ENCODE peak calls at places on chromosomes 3 and 15, in eight cellular contexts. One of them, this sample, is unnamed.

GRCh38 chr3:153090973-153091372 is 71.1 kb upstream of the RAP2B start:
- DNase-seq in MM.1S: peak; percentile 88
- DNase-seq in GM23338: no peak
- DNase-seq in PC-3: no peak
- DNase-seq in OCI-LY7: no peak
- DNase-seq in hepatocyte: no peak
- DNase-seq in SK-N-SH: no peak
- DNase-seq in HCT116: no peak
- DNase-seq in this sample: no peak

GRCh38 chr3:20945892-20946291 is 759.9 kb upstream of the SGO1 start:
- DNase-seq in MM.1S: no peak
- DNase-seq in GM23338: no peak
- DNase-seq in PC-3: no peak
- DNase-seq in OCI-LY7: no peak
- DNase-seq in hepatocyte: no peak
- DNase-seq in SK-N-SH: no peak
- DNase-seq in HCT116: no peak
- DNase-seq in this sample: no peak

GRCh38 chr15:58306591-58307312 is 125.0 kb upstream of the LIPC start:
- DNase-seq in MM.1S: no peak
- DNase-seq in GM23338: no peak
- DNase-seq in PC-3: no peak
- DNase-seq in OCI-LY7: no peak
- DNase-seq in hepatocyte: no peak
- DNase-seq in SK-N-SH: peak; percentile 75
- DNase-seq in HCT116: no peak
- DNase-seq in this sample: peak; percentile 21

GRCh38 chr3:53227993-53228885 is 27.6 kb downstream of the TKT start:
- DNase-seq in MM.1S: no peak
- DNase-seq in GM23338: no peak
- DNase-seq in PC-3: no peak
- DNase-seq in OCI-LY7: no peak
- DNase-seq in hepatocyte: no peak
- DNase-seq in SK-N-SH: peak; percentile 8
- DNase-seq in HCT116: no peak
- DNase-seq in this sample: no peak

GRCh38 chr3:139794469-139795265 is 116.9 kb upstream of the NMNAT3 start:
- DNase-seq in MM.1S: no peak
- DNase-seq in GM23338: no peak
- DNase-seq in PC-3: no peak
- DNase-seq in OCI-LY7: no peak
- DNase-seq in hepatocyte: no peak
- DNase-seq in SK-N-SH: no peak
- DNase-seq in HCT116: no peak
- DNase-seq in this sample: peak; percentile 28

GRCh38 chr3:34002569-34003100 is 204.2 kb downstream of the PDCD6IP start:
- DNase-seq in MM.1S: no peak
- DNase-seq in GM23338: no peak
- DNase-seq in PC-3: peak; percentile 80
- DNase-seq in OCI-LY7: no peak
- DNase-seq in hepatocyte: no peak
- DNase-seq in SK-N-SH: no peak
- DNase-seq in HCT116: no peak
- DNase-seq in this sample: no peak

GRCh38 chr3:122984650-122985049 is 42.9 kb downstream of the SEMA5B start:
- DNase-seq in MM.1S: no peak
- DNase-seq in GM23338: no peak
- DNase-seq in PC-3: no peak
- DNase-seq in OCI-LY7: peak; percentile 16
- DNase-seq in hepatocyte: no peak
- DNase-seq in SK-N-SH: no peak
- DNase-seq in HCT116: no peak
- DNase-seq in this sample: no peak

GRCh38 chr3:116337229-116337628 is 108.1 kb downstream of the LSAMP start:
- DNase-seq in MM.1S: no peak
- DNase-seq in GM23338: no peak
- DNase-seq in PC-3: peak; percentile 5
- DNase-seq in OCI-LY7: no peak
- DNase-seq in hepatocyte: no peak
- DNase-seq in SK-N-SH: no peak
- DNase-seq in HCT116: no peak
- DNase-seq in this sample: no peak

GRCh38 chr3:14785207-14786155 is 33.3 kb upstream of the FGD5 start:
- DNase-seq in MM.1S: no peak
- DNase-seq in GM23338: no peak
- DNase-seq in PC-3: no peak
- DNase-seq in OCI-LY7: no peak
- DNase-seq in hepatocyte: no peak
- DNase-seq in SK-N-SH: no peak
- DNase-seq in HCT116: no peak
- DNase-seq in this sample: no peak

GRCh38 chr3:11197471-11197870 is 43.2 kb downstream of the HRH1 start:
- DNase-seq in MM.1S: no peak
- DNase-seq in GM23338: no peak
- DNase-seq in PC-3: no peak
- DNase-seq in OCI-LY7: no peak
- DNase-seq in hepatocyte: peak; percentile 19
- DNase-seq in SK-N-SH: no peak
- DNase-seq in HCT116: no peak
- DNase-seq in this sample: peak; percentile 10

GRCh38 chr3:152742368-152743347 is 92.3 kb upstream of the P2RY1 start:
- DNase-seq in MM.1S: peak; percentile 30
- DNase-seq in GM23338: no peak
- DNase-seq in PC-3: no peak
- DNase-seq in OCI-LY7: no peak
- DNase-seq in hepatocyte: no peak
- DNase-seq in SK-N-SH: no peak
- DNase-seq in HCT116: no peak
- DNase-seq in this sample: no peak

GRCh38 chr15:61687651-61688050 is 372.6 kb downstream of the VPS13C start:
- DNase-seq in MM.1S: no peak
- DNase-seq in GM23338: no peak
- DNase-seq in PC-3: no peak
- DNase-seq in OCI-LY7: no peak
- DNase-seq in hepatocyte: no peak
- DNase-seq in SK-N-SH: peak; percentile 44
- DNase-seq in HCT116: no peak
- DNase-seq in this sample: no peak

GRCh38 chr15:85100186-85100937 is 118.7 kb downstream of the PDE8A start:
- DNase-seq in MM.1S: peak; percentile 10
- DNase-seq in GM23338: no peak
- DNase-seq in PC-3: no peak
- DNase-seq in OCI-LY7: peak; percentile 31
- DNase-seq in hepatocyte: no peak
- DNase-seq in SK-N-SH: no peak
- DNase-seq in HCT116: no peak
- DNase-seq in this sample: no peak

GRCh38 chr3:13539285-13539625 is 9.7 kb upstream of the FBLN2 start:
- DNase-seq in MM.1S: no peak
- DNase-seq in GM23338: no peak
- DNase-seq in PC-3: peak; percentile 80
- DNase-seq in OCI-LY7: no peak
- DNase-seq in hepatocyte: no peak
- DNase-seq in SK-N-SH: no peak
- DNase-seq in HCT116: no peak
- DNase-seq in this sample: peak; percentile 83

GRCh38 chr3:119428538-119428937 is 34.9 kb downstream of the TMEM39A start:
- DNase-seq in MM.1S: no peak
- DNase-seq in GM23338: peak; percentile 65
- DNase-seq in PC-3: no peak
- DNase-seq in OCI-LY7: peak; percentile 26
- DNase-seq in hepatocyte: no peak
- DNase-seq in SK-N-SH: no peak
- DNase-seq in HCT116: no peak
- DNase-seq in this sample: no peak

GRCh38 chr15:90495067-90495466 is 34.7 kb upstream of the CRTC3 start:
- DNase-seq in MM.1S: no peak
- DNase-seq in GM23338: no peak
- DNase-seq in PC-3: no peak
- DNase-seq in OCI-LY7: no peak
- DNase-seq in hepatocyte: no peak
- DNase-seq in SK-N-SH: no peak
- DNase-seq in HCT116: no peak
- DNase-seq in this sample: peak; percentile 26

GRCh38 chr3:173911446-173911845 is 513.9 kb downstream of the NLGN1 start:
- DNase-seq in MM.1S: peak; percentile 29
- DNase-seq in GM23338: peak; percentile 25
- DNase-seq in PC-3: no peak
- DNase-seq in OCI-LY7: no peak
- DNase-seq in hepatocyte: no peak
- DNase-seq in SK-N-SH: no peak
- DNase-seq in HCT116: no peak
- DNase-seq in this sample: no peak

GRCh38 chr3:128266453-128266852 is 113.2 kb downstream of the EEFSEC start:
- DNase-seq in MM.1S: no peak
- DNase-seq in GM23338: no peak
- DNase-seq in PC-3: no peak
- DNase-seq in OCI-LY7: no peak
- DNase-seq in hepatocyte: no peak
- DNase-seq in SK-N-SH: no peak
- DNase-seq in HCT116: no peak
- DNase-seq in this sample: no peak

DNA sequence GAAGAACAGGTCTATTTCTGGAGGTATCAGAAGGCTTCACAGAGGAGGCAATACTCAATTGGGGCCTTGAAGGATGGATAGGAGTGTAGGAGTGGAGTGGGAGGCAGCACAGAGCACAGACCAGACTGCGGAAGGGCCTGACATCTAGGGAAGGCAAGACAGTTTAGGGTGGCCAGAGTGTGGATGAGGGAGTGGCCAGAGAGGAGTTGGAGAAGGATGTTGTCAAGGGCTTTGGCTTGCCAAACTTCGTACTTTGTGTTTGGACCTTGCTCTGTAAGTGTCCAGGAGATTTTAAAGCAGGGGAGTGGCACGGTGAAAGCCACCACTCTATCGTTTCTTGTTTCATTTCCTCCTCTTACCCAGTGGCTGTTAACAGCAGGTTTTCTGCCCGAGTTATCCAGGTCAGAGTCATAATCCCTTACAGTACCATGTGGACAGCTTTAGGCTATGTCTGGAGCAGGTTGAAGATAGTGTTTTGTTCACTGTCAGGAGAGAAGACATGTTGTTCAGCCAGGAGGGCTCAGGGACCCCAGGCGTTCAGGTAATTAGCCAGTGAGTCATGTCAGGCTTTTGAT is 12.3 kb downstream of the SMAD3 start:
- DNase-seq in MM.1S: no peak
- DNase-seq in GM23338: no peak
- DNase-seq in PC-3: no peak
- DNase-seq in OCI-LY7: peak; percentile 57
- DNase-seq in hepatocyte: no peak
- DNase-seq in SK-N-SH: no peak
- DNase-seq in HCT116: no peak
- DNase-seq in this sample: no peak
- H3K27ac ChIP-seq in MM.1S: peak overlapping the region; percentile 2
- H3K27ac ChIP-seq in GM23338: no peak overlapping the region
- H3K27ac ChIP-seq in PC-3: no peak overlapping the region
- H3K27ac ChIP-seq in OCI-LY7: peak overlapping the region; percentile 85
- H3K27ac ChIP-seq in hepatocyte: peak overlapping the region; percentile 82
- H3K27ac ChIP-seq in SK-N-SH: no peak overlapping the region
- H3K27ac ChIP-seq in HCT116: peak overlapping the region; percentile 16
- H3K27ac ChIP-seq in this sample: no peak overlapping the region

GRCh38 chr3:159114582-159114981 is 312.7 kb downstream of the MFSD1 start:
- DNase-seq in MM.1S: peak; percentile 80
- DNase-seq in GM23338: no peak
- DNase-seq in PC-3: no peak
- DNase-seq in OCI-LY7: no peak
- DNase-seq in hepatocyte: no peak
- DNase-seq in SK-N-SH: no peak
- DNase-seq in HCT116: no peak
- DNase-seq in this sample: no peak
- H3K9me2 ChIP-seq in MM.1S: no peaks in the 10 kb centered on the region
- H3K9me2 ChIP-seq in GM23338: peaks cover 11% of the 10 kb centered on the region
- H3K9me2 ChIP-seq in PC-3: no peaks in the 10 kb centered on the region
- H3K9me2 ChIP-seq in OCI-LY7: no peaks in the 10 kb centered on the region
- H3K9me2 ChIP-seq in hepatocyte: no peaks in the 10 kb centered on the region
- H3K9me2 ChIP-seq in SK-N-SH: no peaks in the 10 kb centered on the region
- H3K9me2 ChIP-seq in HCT116: no peaks in the 10 kb centered on the region
- H3K9me2 ChIP-seq in this sample: no peaks in the 10 kb centered on the region

GRCh38 chr3:49017978-49018706 is at the start of gene DALRD3:
- DNase-seq in MM.1S: peak; percentile 67
- DNase-seq in GM23338: peak; percentile 92
- DNase-seq in PC-3: peak; percentile 78
- DNase-seq in OCI-LY7: peak; percentile 85
- DNase-seq in hepatocyte: peak; percentile 85
- DNase-seq in SK-N-SH: peak; percentile 89
- DNase-seq in HCT116: peak; percentile 79
- DNase-seq in this sample: peak; percentile 88

GRCh38 chr3:49018707-49019006 is 277 bp upstream of the DALRD3 start:
- DNase-seq in MM.1S: peak; percentile 52
- DNase-seq in GM23338: no peak
- DNase-seq in PC-3: peak; percentile 27
- DNase-seq in OCI-LY7: no peak
- DNase-seq in hepatocyte: no peak
- DNase-seq in SK-N-SH: no peak
- DNase-seq in HCT116: no peak
- DNase-seq in this sample: no peak

GRCh38 chr3:49017229-49017615 is 1.2 kb downstream of the DALRD3 start:
- DNase-seq in MM.1S: no peak
- DNase-seq in GM23338: no peak
- DNase-seq in PC-3: no peak
- DNase-seq in OCI-LY7: no peak
- DNase-seq in hepatocyte: no peak
- DNase-seq in SK-N-SH: no peak
- DNase-seq in HCT116: no peak
- DNase-seq in this sample: peak; percentile 27

GRCh38 chr3:49016414-49017228 is 1.8 kb downstream of the DALRD3 start:
- DNase-seq in MM.1S: no peak
- DNase-seq in GM23338: no peak
- DNase-seq in PC-3: no peak
- DNase-seq in OCI-LY7: no peak
- DNase-seq in hepatocyte: no peak
- DNase-seq in SK-N-SH: peak; percentile 11
- DNase-seq in HCT116: no peak
- DNase-seq in this sample: no peak

GRCh38 chr3:49017646-49017977 is 768 bp downstream of the DALRD3 start:
- DNase-seq in MM.1S: peak; percentile 34
- DNase-seq in GM23338: peak; percentile 43
- DNase-seq in PC-3: peak; percentile 59
- DNase-seq in OCI-LY7: no peak
- DNase-seq in hepatocyte: no peak
- DNase-seq in SK-N-SH: no peak
- DNase-seq in HCT116: no peak
- DNase-seq in this sample: peak; percentile 54
- TF ChIP-seq EZH2phosphoT487 in MM.1S: no peak
- TF ChIP-seq EZH2phosphoT487 in GM23338: no peak
- TF ChIP-seq EZH2phosphoT487 in PC-3: no peak
- TF ChIP-seq EZH2phosphoT487 in OCI-LY7: no peak
- TF ChIP-seq EZH2phosphoT487 in hepatocyte: no peak
- TF ChIP-seq EZH2phosphoT487 in SK-N-SH: no peak
- TF ChIP-seq EZH2phosphoT487 in HCT116: no peak
- TF ChIP-seq EZH2phosphoT487 in this sample: no peak

GRCh38 chr3:99864289-99864688 is 46.6 kb downstream of the CMSS1 start:
- DNase-seq in MM.1S: no peak
- DNase-seq in GM23338: no peak
- DNase-seq in PC-3: no peak
- DNase-seq in OCI-LY7: no peak
- DNase-seq in hepatocyte: no peak
- DNase-seq in SK-N-SH: no peak
- DNase-seq in HCT116: no peak
- DNase-seq in this sample: no peak
- H3K27ac ChIP-seq in MM.1S: no peak overlapping the region
- H3K27ac ChIP-seq in GM23338: no peak overlapping the region
- H3K27ac ChIP-seq in PC-3: no peak overlapping the region
- H3K27ac ChIP-seq in OCI-LY7: no peak overlapping the region
- H3K27ac ChIP-seq in hepatocyte: no peak overlapping the region
- H3K27ac ChIP-seq in SK-N-SH: no peak overlapping the region
- H3K27ac ChIP-seq in HCT116: no peak overlapping the region
- H3K27ac ChIP-seq in this sample: peak overlapping the region; percentile 81

GRCh38 chr3:72555714-72556113 is 292.5 kb downstream of the SHQ1 start:
- DNase-seq in MM.1S: no peak
- DNase-seq in GM23338: no peak
- DNase-seq in PC-3: no peak
- DNase-seq in OCI-LY7: no peak
- DNase-seq in hepatocyte: no peak
- DNase-seq in SK-N-SH: no peak
- DNase-seq in HCT116: no peak
- DNase-seq in this sample: no peak
- H3K9me2 ChIP-seq in MM.1S: no peaks in the 10 kb centered on the region
- H3K9me2 ChIP-seq in GM23338: no peaks in the 10 kb centered on the region
- H3K9me2 ChIP-seq in PC-3: no peaks in the 10 kb centered on the region
- H3K9me2 ChIP-seq in OCI-LY7: no peaks in the 10 kb centered on the region
- H3K9me2 ChIP-seq in hepatocyte: no peaks in the 10 kb centered on the region
- H3K9me2 ChIP-seq in SK-N-SH: no peaks in the 10 kb centered on the region
- H3K9me2 ChIP-seq in HCT116: no peaks in the 10 kb centered on the region
- H3K9me2 ChIP-seq in this sample: no peaks in the 10 kb centered on the region

This sample was measured in GM23248.